ENCODE peak calls at places on chromosomes 1 and 21, in ten cellular contexts. C is psoas muscle, B is Calu3, A is omental fat pad, R is A549, Q is fibroblast of pulmonary artery, U is spleen, S is nephron progenitor cell, L is mucosa of descending colon, Z is breast epithelium. E is an unnamed sample.

GRCh38 chr1:65177457-65177856 is 29.5 kb downstream of the AK4 start:
- DNase-seq in C (no peak), B (peak; percentile 30), A (no peak), R (no peak), Q (peak; percentile 43), U (no peak), S (no peak), L (no peak), Z (no peak), E (no peak)

GRCh38 chr1:3056641-3057040 is 12.4 kb upstream of the PRDM16 start:
- DNase-seq in C (no peak), B (no peak), A (no peak), R (no peak), Q (no peak), U (no peak), S (no peak), L (no peak), Z (peak; percentile 39), E (peak; percentile 5)

GRCh38 chr1:184210048-184210447 is 158.5 kb downstream of the TSEN15 start:
- DNase-seq in C (no peak), B (no peak), A (no peak), R (no peak), Q (peak; percentile 16), U (no peak), S (no peak), L (no peak), Z (no peak), E (no peak)

GRCh38 chr21:36584980-36585940 is 105.3 kb upstream of the CLDN14 start:
- DNase-seq in C (no peak), B (no peak), A (no peak), R (no peak), Q (no peak), U (no peak), S (no peak), L (no peak), Z (no peak), E (no peak)

GRCh38 chr1:173042806-173043205 is 7.9 kb downstream of the TNFSF18 start:
- DNase-seq in C (no peak), B (peak; percentile 29), A (no peak), R (no peak), Q (peak; percentile 38), U (no peak), S (no peak), L (no peak), Z (no peak), E (no peak)

GRCh38 chr1:86335906-86336305 is 60.2 kb downstream of the ODF2L start:
- DNase-seq in C (no peak), B (no peak), A (no peak), R (no peak), Q (no peak), U (no peak), S (no peak), L (no peak), Z (no peak), E (no peak)

GRCh38 chr1:59276317-59276914 is 20.5 kb upstream of the FGGY start:
- DNase-seq in C (no peak), B (no peak), A (no peak), R (no peak), Q (peak; percentile 51), U (no peak), S (no peak), L (no peak), Z (no peak), E (no peak)

GRCh38 chr1:231971397-231972233 is 345.0 kb downstream of the DISC1 start:
- DNase-seq in C (no peak), B (no peak), A (no peak), R (no peak), Q (peak; percentile 77), U (no peak), S (no peak), L (no peak), Z (no peak), E (no peak)

GRCh38 chr1:950881-951280 is 8.2 kb downstream of the NOC2L start:
- DNase-seq in C (no peak), B (no peak), A (no peak), R (no peak), Q (no peak), U (no peak), S (no peak), L (no peak), Z (no peak), E (no peak)

GRCh38 chr1:60343736-60344135 is 270.2 kb upstream of the C1orf87 start:
- DNase-seq in C (no peak), B (no peak), A (no peak), R (no peak), Q (no peak), U (no peak), S (no peak), L (no peak), Z (no peak), E (no peak)

GRCh38 chr1:110235181-110235838 is 25.2 kb downstream of the KCNC4 start:
- DNase-seq in C (no peak), B (peak; percentile 73), A (no peak), R (no peak), Q (no peak), U (peak; percentile 64), S (no peak), L (no peak), Z (no peak), E (no peak)

GRCh38 chr21:29800051-29800450 is 139.7 kb downstream of the GRIK1 start:
- DNase-seq in C (no peak), B (no peak), A (no peak), R (no peak), Q (no peak), U (no peak), S (no peak), L (no peak), Z (no peak), E (no peak)

GRCh38 chr21:42317826-42318746 is 2.9 kb upstream of the TFF3 start:
- DNase-seq in C (no peak), B (no peak), A (no peak), R (no peak), Q (no peak), U (peak; percentile 71), S (no peak), L (peak; percentile 52), Z (no peak), E (no peak)

GRCh38 chr1:162679298-162679697 is 47.0 kb downstream of the DDR2 start:
- DNase-seq in C (no peak), B (no peak), A (no peak), R (no peak), Q (no peak), U (no peak), S (no peak), L (no peak), Z (no peak), E (no peak)

GRCh38 chr1:162680419-162681126 is 48.3 kb downstream of the DDR2 start:
- DNase-seq in C (no peak), B (no peak), A (no peak), R (no peak), Q (no peak), U (no peak), S (no peak), L (no peak), Z (no peak), E (no peak)

GRCh38 chr1:162676767-162677166 is 44.5 kb downstream of the DDR2 start:
- DNase-seq in C (no peak), B (no peak), A (no peak), R (no peak), Q (no peak), U (no peak), S (no peak), L (no peak), Z (no peak), E (no peak)

GRCh38 chr1:162677607-162678371 is 45.5 kb downstream of the DDR2 start:
- DNase-seq in C (no peak), B (no peak), A (no peak), R (no peak), Q (no peak), U (no peak), S (no peak), L (no peak), Z (no peak), E (no peak)

GRCh38 chr1:162678439-162678838 is 46.2 kb downstream of the DDR2 start:
- DNase-seq in C (no peak), B (no peak), A (no peak), R (no peak), Q (peak; percentile 79), U (no peak), S (no peak), L (no peak), Z (no peak), E (no peak)
- TF ChIP-seq CTCF in C (no peak), B (no peak), A (no peak), R (no peak), Q (no peak), U (no peak), S (no peak), L (no peak), Z (no peak), E (no peak)

GRCh38 chr1:21550097-21550496 is 40.9 kb downstream of the ALPL start:
- DNase-seq in C (no peak), B (no peak), A (no peak), R (no peak), Q (no peak), U (no peak), S (no peak), L (no peak), Z (no peak), E (no peak)

GRCh38 chr1:21550866-21551475 is 41.7 kb downstream of the ALPL start:
- DNase-seq in C (no peak), B (no peak), A (no peak), R (no peak), Q (no peak), U (no peak), S (no peak), L (no peak), Z (no peak), E (no peak)

GRCh38 chr1:21544095-21544494 is 34.9 kb downstream of the ALPL start:
- DNase-seq in C (no peak), B (no peak), A (no peak), R (no peak), Q (no peak), U (no peak), S (no peak), L (no peak), Z (no peak), E (no peak)

GRCh38 chr1:21546122-21546825 is 37.1 kb downstream of the ALPL start:
- DNase-seq in C (no peak), B (no peak), A (no peak), R (no peak), Q (no peak), U (no peak), S (no peak), L (no peak), Z (no peak), E (no peak)

GRCh38 chr1:21547876-21548275 is 38.7 kb downstream of the ALPL start:
- DNase-seq in C (no peak), B (no peak), A (no peak), R (no peak), Q (no peak), U (no peak), S (no peak), L (no peak), Z (no peak), E (no peak)
- TF ChIP-seq CTCF in C (no peak), B (no peak), A (no peak), R (no peak), Q (no peak), U (no peak), S (no peak), L (no peak), Z (no peak), E (no peak)

GRCh38 chr1:212070720-212071302 is 35.3 kb downstream of the DTL start:
- DNase-seq in C (no peak), B (no peak), A (no peak), R (peak; percentile 14), Q (peak; percentile 81), U (no peak), S (no peak), L (no peak), Z (no peak), E (no peak)
- TF ChIP-seq CTCF in C (peak; percentile 81), B (peak; percentile 47), A (no peak), R (peak; percentile 80), Q (peak; percentile 83), U (peak; percentile 82), S (peak; percentile 44), L (peak; percentile 19), Z (peak; percentile 77), E (no peak)

GRCh38 chr1:15958788-15959187 is 17.1 kb downstream of the ZBTB17 start:
- DNase-seq in C (no peak), B (no peak), A (no peak), R (no peak), Q (peak; percentile 44), U (peak; percentile 33), S (no peak), L (no peak), Z (no peak), E (no peak)
- TF ChIP-seq CTCF in C (no peak), B (no peak), A (no peak), R (no peak), Q (no peak), U (no peak), S (no peak), L (no peak), Z (no peak), E (no peak)

E was measured in activated B cell treated with CpG ODN at 0.5 μM for 24 hours.